ENCODE peak calls at places on chromosome 14, in ten cellular contexts. T is Panc1, I is HL-60, K is SK-N-MC, J is HCT116, O is H1, B is GM23338, X is stomach, C is K562, U is spleen. V is an unnamed sample.

GRCh38 chr14:92794547-92794941 is 439 bp downstream of the GOLGA5 start:
- DNase-seq in C (peak), K (no peak), O (no peak), T (no peak), X (no peak), U (no peak), I (no peak), J (no peak), B (peak), V (no peak)

GRCh38 chr14:99628832-99629618 is 15.9 kb upstream of the HHIPL1 start:
- DNase-seq in X (peak), K (no peak), T (peak), I (peak), B (peak), O (peak), U (peak), C (peak), J (peak), V (peak)

GRCh38 chr14:91255026-91255695 is 10.7 kb upstream of the GPR68 start:
- DNase-seq in J (no peak), B (no peak), X (no peak), K (no peak), U (no peak), T (no peak), I (no peak), O (no peak), C (no peak), V (no peak)

GRCh38 chr14:53461823-53462222 is 308.7 kb upstream of the DDHD1 start:
- DNase-seq in X (no peak), U (no peak), J (no peak), O (no peak), B (no peak), K (no peak), C (no peak), T (no peak), I (no peak), V (no peak)

GRCh38 chr14:74169906-74170305 is 69.3 kb upstream of the VSX2 start:
- DNase-seq in C (no peak), I (no peak), K (no peak), O (no peak), J (no peak), B (no peak), X (no peak), U (no peak), T (no peak), V (no peak)

GRCh38 chr14:30223385-30223785 is 295.7 kb upstream of the PRKD1 start:
- DNase-seq in J (peak), U (no peak), B (no peak), O (no peak), T (peak), X (peak), C (peak), I (no peak), K (no peak), V (peak)

GRCh38 chr14:61106627-61107147 is 125.6 kb downstream of the SLC38A6 start:
- DNase-seq in X (no peak), I (no peak), K (no peak), O (no peak), J (no peak), T (no peak), B (peak), U (no peak), C (no peak), V (no peak)

GRCh38 chr14:30559638-30560071 is 697 bp downstream of the G2E3 start:
- DNase-seq in J (no peak), T (no peak), B (peak), K (no peak), O (no peak), C (peak), U (no peak), I (peak), X (no peak), V (no peak)

GRCh38 chr14:90344285-90344684 is 12.5 kb upstream of the NRDE2 start:
- DNase-seq in X (no peak), U (no peak), C (no peak), O (no peak), I (no peak), J (no peak), B (peak), K (no peak), T (no peak), V (no peak)

GRCh38 chr14:31400031-31400638 is 20.2 kb downstream of the HEATR5A start:
- DNase-seq in X (no peak), U (no peak), I (no peak), K (no peak), J (no peak), B (no peak), C (no peak), O (no peak), T (no peak), V (no peak)

GRCh38 chr14:32075636-32076277 is 1.3 kb upstream of the ARHGAP5 start:
- DNase-seq in C (peak), B (peak), X (no peak), U (peak), T (no peak), K (no peak), O (no peak), I (no peak), J (no peak), V (peak)

GRCh38 chr14:55514819-55515470 is 65.1 kb upstream of the KTN1 start:
- DNase-seq in X (no peak), U (no peak), K (no peak), C (no peak), T (peak), O (no peak), B (no peak), I (no peak), J (peak), V (no peak)

GRCh38 chr14:91261986-91262549 is 17.6 kb upstream of the GPR68 start:
- DNase-seq in T (no peak), I (no peak), K (no peak), C (no peak), U (no peak), O (no peak), X (no peak), J (no peak), B (no peak), V (no peak)

GRCh38 chr14:37816135-37816534 is 220.7 kb downstream of the TTC6 start:
- DNase-seq in B (no peak), X (no peak), U (no peak), O (no peak), I (no peak), K (no peak), J (no peak), C (no peak), T (no peak), V (no peak)

GRCh38 chr14:74861734-74862090 is 14.2 kb downstream of the PROX2 start:
- DNase-seq in C (no peak), K (no peak), U (no peak), X (no peak), J (no peak), O (no peak), I (no peak), T (no peak), B (no peak), V (no peak)

GRCh38 chr14:86087377-86087776 is 557.4 kb downstream of the FLRT2 start:
- DNase-seq in X (no peak), B (no peak), I (no peak), C (no peak), K (no peak), O (no peak), U (no peak), T (no peak), J (no peak), V (no peak)

GRCh38 chr14:74333909-74334308 is 14.4 kb upstream of the VRTN start:
- DNase-seq in J (no peak), K (no peak), C (no peak), B (no peak), T (no peak), I (no peak), X (no peak), O (no peak), U (no peak), V (no peak)

DNA sequence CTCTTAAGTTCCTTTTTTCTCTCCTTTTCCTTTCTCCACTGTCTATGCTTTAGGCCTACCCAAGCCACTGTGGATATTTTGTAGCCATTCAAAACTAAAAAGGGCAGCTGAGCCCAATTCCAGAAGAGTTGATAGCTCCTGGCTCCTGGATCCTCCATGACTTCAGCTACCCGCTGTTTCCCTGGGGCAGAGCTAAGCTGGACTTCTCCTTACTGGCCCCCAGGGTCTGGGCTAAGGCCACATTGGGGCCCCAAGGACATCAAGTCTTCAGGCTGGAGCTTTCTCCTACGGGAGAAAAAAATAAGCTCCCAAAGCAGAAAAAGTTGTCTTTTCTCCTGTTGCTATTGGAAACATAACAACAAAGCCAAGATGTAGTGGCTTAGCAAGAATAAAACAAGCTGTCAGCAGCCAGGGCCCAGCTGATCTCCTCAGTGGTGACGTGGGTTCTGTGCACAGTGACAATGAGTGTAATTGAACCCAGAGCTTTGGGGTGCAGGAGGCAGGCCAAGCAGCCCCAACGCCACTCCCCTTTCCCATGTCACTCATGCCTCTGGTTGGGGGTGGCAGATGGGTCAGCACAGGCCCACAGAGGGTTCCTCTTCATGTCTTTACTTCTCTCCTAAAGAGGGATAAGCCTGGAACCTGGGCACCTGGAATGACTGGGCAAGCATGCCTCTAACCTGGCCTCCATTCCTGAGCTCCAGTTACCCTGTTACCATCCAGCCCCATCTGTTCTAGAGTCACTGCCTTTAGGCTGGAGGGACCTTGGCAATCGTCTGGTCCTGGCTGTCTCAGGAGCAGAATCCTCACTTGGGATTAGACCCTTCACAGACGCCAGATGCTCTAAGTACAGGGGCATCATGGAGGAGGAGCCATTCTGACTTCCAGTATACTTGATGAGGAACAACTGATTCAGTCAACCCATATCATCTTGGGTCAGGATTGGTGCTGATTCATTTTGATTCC is 171.2 kb downstream of the ZFP36L1 start:
- DNase-seq in I (no peak), T (no peak), B (no peak), K (no peak), X (no peak), O (no peak), U (no peak), J (no peak), C (no peak), V (no peak)
- H3K27ac ChIP-seq in I (no peak), T (no peak), B (no peak), K (no peak), X (no peak), O (no peak), U (peak), J (no peak), C (no peak), V (no peak)

GRCh38 chr14:96039633-96040311 is 610 bp downstream of the C14orf132 start:
- DNase-seq in X (no peak), B (peak), K (no peak), T (no peak), O (no peak), I (no peak), C (no peak), U (no peak), J (no peak), V (no peak)

GRCh38 chr14:96038558-96038919 is 623 bp upstream of the C14orf132 start:
- DNase-seq in X (no peak), J (peak), U (no peak), C (no peak), O (no peak), K (no peak), I (no peak), B (peak), T (no peak), V (no peak)

GRCh38 chr14:96040836-96041371 is 1.7 kb downstream of the C14orf132 start:
- DNase-seq in B (no peak), X (no peak), I (no peak), T (no peak), K (no peak), J (no peak), C (no peak), O (no peak), U (no peak), V (no peak)

GRCh38 chr14:96037891-96038557 is 1.1 kb upstream of the C14orf132 start:
- DNase-seq in O (no peak), U (no peak), T (no peak), C (no peak), K (no peak), J (peak), B (peak), X (peak), I (no peak), V (no peak)

GRCh38 chr14:96038920-96039632 is at the start of gene C14orf132:
- DNase-seq in T (no peak), B (peak), I (no peak), U (peak), K (no peak), J (peak), C (peak), X (peak), O (no peak), V (peak)
- TF ChIP-seq POLR2AphosphoS5 in T (no peak), B (peak), I (no peak), U (peak), K (peak), J (peak), C (no peak), X (peak), O (peak), V (peak)

GRCh38 chr14:65846469-65846868 is 433.9 kb downstream of the FUT8 start:
- DNase-seq in I (no peak), J (no peak), C (no peak), K (no peak), O (no peak), X (no peak), B (peak), T (no peak), U (no peak), V (no peak)
- H3K27ac ChIP-seq in I (no peak), J (no peak), C (no peak), K (no peak), O (no peak), X (no peak), B (no peak), T (no peak), U (peak), V (no peak)

DNA sequence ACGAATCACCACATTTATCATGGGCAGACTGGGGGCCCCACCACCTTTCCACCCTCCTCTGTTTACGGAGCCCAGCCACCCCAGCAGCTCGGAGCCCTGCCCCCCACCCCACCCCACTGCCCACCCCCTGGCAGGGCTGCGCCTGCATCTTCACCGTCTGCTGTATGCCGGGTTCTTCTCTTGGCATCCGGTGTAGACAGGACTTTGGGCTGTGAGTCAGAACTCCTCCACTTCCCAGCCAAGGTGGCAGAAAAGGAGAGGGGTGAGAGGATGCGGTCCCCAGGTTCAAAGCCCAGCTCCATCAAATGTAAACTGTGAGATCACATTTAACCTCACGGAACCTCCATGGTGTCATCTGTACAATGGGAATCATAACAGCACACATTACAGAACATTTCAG is 292.5 kb upstream of the RTL1 start:
- DNase-seq in X (peak), C (no peak), T (no peak), K (no peak), U (peak), I (no peak), O (no peak), B (no peak), J (no peak), V (no peak)
- TF ChIP-seq POLR2AphosphoS5 in X (no peak), C (no peak), T (no peak), K (no peak), U (no peak), I (no peak), O (no peak), B (no peak), J (no peak), V (no peak)

GRCh38 chr14:88824314-88825077 is at the start of gene TTC8:
- DNase-seq in J (peak), C (peak), U (peak), B (peak), K (peak), O (peak), I (peak), T (peak), X (peak), V (peak)

GRCh38 chr14:88823968-88824313 is 510 bp upstream of the TTC8 start:
- DNase-seq in X (no peak), O (no peak), J (no peak), T (no peak), C (no peak), B (no peak), U (no peak), K (no peak), I (no peak), V (no peak)

GRCh38 chr14:88821888-88822287 is 2.6 kb upstream of the TTC8 start:
- DNase-seq in J (no peak), O (no peak), U (no peak), X (no peak), I (no peak), K (no peak), T (no peak), B (no peak), C (no peak), V (no peak)

GRCh38 chr14:88825078-88825458 is 617 bp downstream of the TTC8 start:
- DNase-seq in T (no peak), I (no peak), J (no peak), B (no peak), K (no peak), C (no peak), O (no peak), U (no peak), X (no peak), V (no peak)

DNA sequence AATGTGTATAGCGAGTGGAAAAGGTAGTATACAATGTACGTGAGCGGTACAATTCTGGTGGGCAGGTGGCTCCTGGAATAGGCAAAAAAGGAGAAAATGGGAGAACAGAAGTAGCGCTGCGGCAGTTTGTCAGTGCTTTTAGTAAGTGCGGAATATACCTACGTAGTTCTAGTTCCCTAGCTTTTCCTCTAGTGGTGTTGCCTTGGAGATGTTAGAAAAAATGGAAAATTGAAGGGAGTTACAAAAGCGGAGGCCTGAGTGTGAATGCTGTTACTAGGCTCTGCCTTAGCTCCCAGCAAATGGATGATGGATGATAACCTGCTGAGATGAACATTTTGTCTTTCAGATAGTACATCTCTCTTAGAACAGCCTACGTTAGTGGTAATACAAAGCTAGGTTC is 1.1 kb downstream of the TTC8 start:
- DNase-seq in K (no peak), B (no peak), T (no peak), C (no peak), J (no peak), X (no peak), I (no peak), U (no peak), O (no peak), V (no peak)
- H3K27ac ChIP-seq in K (no peak), B (no peak), T (peak), C (no peak), J (no peak), X (no peak), I (no peak), U (no peak), O (no peak), V (peak)

DNA sequence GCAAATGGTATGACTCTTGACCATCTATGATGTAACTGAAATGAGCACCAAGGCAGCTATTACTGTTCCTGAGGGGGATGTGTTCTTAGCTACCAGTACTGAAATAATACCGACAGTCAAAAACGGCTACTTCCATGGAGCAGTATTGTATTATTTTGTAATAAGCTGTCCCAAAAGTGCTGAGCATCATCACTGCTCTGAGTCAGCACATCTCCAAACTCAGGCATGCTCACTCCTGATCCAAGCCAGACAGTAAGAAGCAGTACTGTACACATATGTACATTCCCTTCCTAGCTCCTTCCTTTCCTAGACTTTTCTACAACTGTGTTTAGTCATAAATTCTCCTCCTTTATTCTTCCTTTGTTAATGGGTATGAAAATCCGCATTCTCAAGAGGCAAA is 8.5 kb downstream of the VTI1B start:
- DNase-seq in U (no peak), J (no peak), T (no peak), K (no peak), O (no peak), C (no peak), B (no peak), X (no peak), I (no peak), V (no peak)
- TF ChIP-seq POLR2AphosphoS5 in U (no peak), J (no peak), T (no peak), K (no peak), O (no peak), C (no peak), B (no peak), X (no peak), I (no peak), V (no peak)

GRCh38 chr14:35404246-35404495 is 378 bp downstream of the NFKBIA start:
- DNase-seq in U (no peak), X (no peak), J (no peak), K (no peak), B (no peak), I (no peak), O (no peak), T (no peak), C (no peak), V (no peak)

GRCh38 chr14:35406811-35407630 is 2.5 kb upstream of the NFKBIA start:
- DNase-seq in J (peak), B (peak), O (no peak), X (no peak), I (peak), T (no peak), U (no peak), C (peak), K (no peak), V (peak)

GRCh38 chr14:35405304-35405996 is 901 bp upstream of the NFKBIA start:
- DNase-seq in U (no peak), T (no peak), I (no peak), X (no peak), B (peak), K (no peak), O (no peak), C (no peak), J (no peak), V (no peak)

GRCh38 chr14:35404496-35405303 is at the start of gene NFKBIA:
- DNase-seq in O (no peak), J (peak), B (peak), I (peak), X (peak), K (no peak), T (no peak), C (peak), U (peak), V (peak)

DNA sequence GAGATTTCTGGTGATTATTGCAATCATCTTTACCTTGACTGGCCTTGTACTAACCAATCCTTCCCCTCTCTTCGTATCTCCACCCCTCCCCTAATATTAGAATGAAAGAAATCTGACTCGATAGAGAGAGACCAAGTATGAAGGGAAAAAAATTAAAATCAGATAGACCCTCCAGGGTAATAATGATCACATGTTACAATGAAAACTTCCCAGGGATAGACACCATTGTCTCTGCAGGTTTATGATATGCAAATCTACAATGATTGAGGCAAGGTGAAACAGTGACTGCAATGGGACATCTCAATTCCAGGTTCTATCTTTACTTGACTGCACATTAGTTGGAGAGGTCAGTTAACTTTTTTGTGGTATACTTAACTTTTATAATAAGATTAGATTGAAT is 1.5 kb upstream of the NFKBIA start:
- DNase-seq in K (no peak), I (no peak), T (no peak), X (no peak), U (no peak), B (no peak), J (no peak), C (no peak), O (no peak), V (no peak)
- H3K27ac ChIP-seq in K (peak), I (peak), T (peak), X (peak), U (peak), B (no peak), J (no peak), C (no peak), O (no peak), V (peak)